ENCODE peak calls at places on chromosome 14, in six cellular contexts. W, L, H, P, N and O are unnamed samples.

GRCh38 chr14:79659995-79660975 is 551.0 kb downstream of the DIO2 start:
- DNase-seq in H (no peak), L (peak), N (no peak), W (no peak), P (peak), O (no peak)

GRCh38 chr14:97900187-97900586 is 1103.0 kb downstream of the VRK1 start:
- DNase-seq in H (no peak), P (no peak), N (no peak), W (no peak), L (no peak), O (no peak)

GRCh38 chr14:102500190-102500661 is 9.3 kb downstream of the ANKRD9 start:
- DNase-seq in N (no peak), L (no peak), W (peak), H (no peak), P (no peak), O (no peak)

GRCh38 chr14:72850360-72850759 is 43.5 kb downstream of the DPF3 start:
- DNase-seq in W (no peak), H (no peak), N (no peak), L (no peak), P (no peak), O (no peak)

GRCh38 chr14:51323492-51323891 is 83.4 kb downstream of the TMX1 start:
- DNase-seq in H (no peak), P (no peak), W (no peak), N (no peak), L (no peak), O (no peak)

GRCh38 chr14:103260629-103261124 is 73.4 kb upstream of the EIF5 start:
- DNase-seq in W (peak), P (no peak), H (no peak), L (peak), N (no peak), O (no peak)

GRCh38 chr14:22538671-22539228 is 50.3 kb downstream of the DAD1 start:
- DNase-seq in H (no peak), P (no peak), W (no peak), L (no peak), N (no peak), O (no peak)

GRCh38 chr14:30312214-30312613 is 246.7 kb upstream of the G2E3 start:
- DNase-seq in W (no peak), P (no peak), N (no peak), H (no peak), L (no peak), O (no peak)

GRCh38 chr14:74524076-74524812 is 30.7 kb downstream of the ISCA2 start:
- DNase-seq in P (no peak), H (no peak), L (no peak), W (no peak), N (no peak), O (no peak)

GRCh38 chr14:23054000-23054811 is 3.1 kb downstream of the CDH24 start:
- DNase-seq in P (peak), W (no peak), N (no peak), H (peak), L (no peak), O (no peak)

GRCh38 chr14:100123618-100124017 is 35.8 kb downstream of the DEGS2 start:
- DNase-seq in H (no peak), P (no peak), L (no peak), W (no peak), N (no peak), O (no peak)

GRCh38 chr14:33551963-33552362 is 398.9 kb downstream of the EGLN3 start:
- DNase-seq in W (no peak), P (no peak), L (no peak), H (no peak), N (peak), O (no peak)

GRCh38 chr14:101336203-101336602 is 225.1 kb upstream of the DIO3 start:
- DNase-seq in N (no peak), H (no peak), W (no peak), L (no peak), P (no peak), O (no peak)

GRCh38 chr14:22390824-22391461 is 198.1 kb downstream of the DAD1 start:
- DNase-seq in P (no peak), N (no peak), L (no peak), H (no peak), W (no peak), O (no peak)

GRCh38 chr14:92719421-92719820 is 29.0 kb downstream of the LGMN start:
- DNase-seq in H (no peak), P (no peak), N (no peak), W (no peak), L (no peak), O (no peak)

GRCh38 chr14:45664668-45665356 is 411.8 kb upstream of the MIS18BP1 start:
- DNase-seq in H (no peak), N (no peak), W (no peak), P (no peak), L (no peak), O (no peak)

GRCh38 chr14:96690713-96691383 is 106.3 kb upstream of the VRK1 start:
- DNase-seq in H (no peak), L (no peak), N (no peak), W (no peak), P (no peak), O (no peak)

GRCh38 chr14:101082436-101083384 is 179.2 kb upstream of the RTL1 start:
- DNase-seq in N (no peak), W (no peak), P (no peak), H (no peak), L (no peak), O (no peak)

GRCh38 chr14:20935303-20935984 is 19.8 kb upstream of the RNASE2 start:
- DNase-seq in P (no peak), L (no peak), H (no peak), W (no peak), N (no peak), O (no peak)

GRCh38 chr14:68945585-68946289 is 33.4 kb downstream of the ACTN1 start:
- DNase-seq in H (no peak), L (no peak), N (no peak), W (no peak), P (no peak), O (no peak)

GRCh38 chr14:50067723-50068495 is 48.5 kb downstream of the VCPKMT start:
- DNase-seq in W (peak), H (no peak), L (no peak), N (no peak), P (no peak), O (no peak)

GRCh38 chr14:99769799-99770198 is 23.4 kb upstream of the EML1 start:
- DNase-seq in H (no peak), P (no peak), W (no peak), N (no peak), L (no peak), O (no peak)

GRCh38 chr14:70045715-70046535 is 142.8 kb downstream of the SLC8A3 start:
- DNase-seq in H (no peak), P (peak), L (peak), W (peak), N (peak), O (peak)

GRCh38 chr14:37946819-37947218 is 260.9 kb upstream of the SSTR1 start:
- DNase-seq in L (no peak), N (no peak), H (no peak), P (no peak), W (no peak), O (no peak)

GRCh38 chr14:102826161-102826560 is 48.9 kb downstream of the TRAF3 start:
- DNase-seq in P (no peak), W (no peak), H (no peak), N (no peak), L (no peak), O (no peak)

GRCh38 chr14:23647619-23648018 is 11.5 kb downstream of the DHRS2 start:
- DNase-seq in N (no peak), L (no peak), W (no peak), P (no peak), H (no peak), O (no peak)

GRCh38 chr14:21078726-21079125 is 8.6 kb downstream of the ARHGEF40 start:
- DNase-seq in L (no peak), W (no peak), N (no peak), H (no peak), P (no peak), O (no peak)

GRCh38 chr14:39069923-39070322 is 33.1 kb downstream of the SEC23A start:
- DNase-seq in H (no peak), L (no peak), W (no peak), N (no peak), P (no peak), O (no peak)

GRCh38 chr14:36935976-36936678 is 236.3 kb downstream of the SLC25A21 start:
- DNase-seq in N (no peak), H (no peak), P (no peak), L (no peak), W (no peak), O (no peak)

GRCh38 chr14:97107760-97108159 is 310.6 kb downstream of the VRK1 start:
- DNase-seq in W (no peak), P (no peak), L (no peak), H (no peak), N (no peak), O (no peak)

GRCh38 chr14:88611878-88612277 is 49.0 kb downstream of the ZC3H14 start:
- DNase-seq in W (no peak), P (no peak), L (no peak), N (no peak), H (no peak), O (no peak)

GRCh38 chr14:95196268-95196667 is 38.9 kb upstream of the DICER1 start:
- DNase-seq in W (no peak), H (peak), N (no peak), L (no peak), P (no peak), O (peak)